ENCODE peak calls at places on chromosomes 6 and 20, in nine cellular contexts. Z is AG04450, X is bronchial epithelial cell, C is right lobe of liver, J is tibial artery, W is psoas muscle, H is HepG2, S is AG10803, F is HFF-Myc. G is an unnamed sample.

GRCh38 chr6:75350808-75351207 is 66.2 kb upstream of the TMEM30A start:
- DNase-seq in Z (no peak), X (no peak), C (no peak), J (no peak), W (no peak), H (no peak), S (no peak), F (no peak), G (no peak)

GRCh38 chr6:11393713-11394627 is 143.6 kb upstream of the TMEM170B start:
- DNase-seq in Z (no peak), X (no peak), C (no peak), J (no peak), W (no peak), H (peak; percentile 54), S (peak; percentile 74), F (no peak), G (peak; percentile 36)

GRCh38 chr6:22601941-22602340 is 32.6 kb downstream of the HDGFL1 start:
- DNase-seq in Z (no peak), X (no peak), C (no peak), J (no peak), W (no peak), H (no peak), S (no peak), F (no peak), G (no peak)

GRCh38 chr6:151071295-151071694 is 168.5 kb upstream of the AKAP12 start:
- DNase-seq in Z (peak; percentile 30), X (peak; percentile 35), C (peak; percentile 67), J (peak; percentile 86), W (peak; percentile 50), H (peak; percentile 38), S (peak; percentile 88), F (no peak), G (peak; percentile 88)

GRCh38 chr20:50447102-50447804 is 62.9 kb upstream of the PTPN1 start:
- DNase-seq in Z (no peak), X (no peak), C (no peak), J (no peak), W (no peak), H (no peak), S (no peak), F (no peak), G (no peak)

GRCh38 chr20:43941476-43942212 is 27.0 kb downstream of the TOX2 start:
- DNase-seq in Z (no peak), X (peak; percentile 64), C (peak; percentile 35), J (no peak), W (no peak), H (no peak), S (no peak), F (no peak), G (peak; percentile 78)

GRCh38 chr6:30615958-30616810 is 859 bp downstream of the PPP1R10 start:
- DNase-seq in Z (no peak), X (no peak), C (no peak), J (no peak), W (no peak), H (peak; percentile 61), S (peak; percentile 41), F (no peak), G (peak; percentile 41)

GRCh38 chr20:18496042-18496441 is 983 bp downstream of the RBBP9 start:
- DNase-seq in Z (no peak), X (peak; percentile 12), C (peak; percentile 64), J (no peak), W (no peak), H (no peak), S (no peak), F (no peak), G (no peak)

GRCh38 chr20:43984587-43984986 is 69.9 kb downstream of the TOX2 start:
- DNase-seq in Z (no peak), X (no peak), C (no peak), J (no peak), W (no peak), H (no peak), S (no peak), F (no peak), G (peak; percentile 50)

GRCh38 chr6:157096105-157096504 is 227.2 kb downstream of the TMEM242 start:
- DNase-seq in Z (no peak), X (no peak), C (no peak), J (no peak), W (no peak), H (no peak), S (no peak), F (no peak), G (no peak)

GRCh38 chr6:166351715-166352285 is 9.5 kb upstream of the SFT2D1 start:
- DNase-seq in Z (no peak), X (peak; percentile 81), C (peak; percentile 59), J (no peak), W (no peak), H (peak; percentile 21), S (no peak), F (no peak), G (no peak)

GRCh38 chr6:36320475-36320874 is 16.2 kb downstream of the BNIP5 start:
- DNase-seq in Z (no peak), X (peak; percentile 20), C (no peak), J (no peak), W (no peak), H (peak; percentile 76), S (no peak), F (no peak), G (no peak)

GRCh38 chr6:152980656-152981055 is 2.2 kb downstream of the FBXO5 start:
- DNase-seq in Z (no peak), X (no peak), C (no peak), J (no peak), W (no peak), H (no peak), S (no peak), F (no peak), G (no peak)
- H3K4me3 ChIP-seq in Z (peak overlapping the region; percentile 76), X (no peak overlapping the region), C (no peak overlapping the region), J (no peak overlapping the region), W (no peak overlapping the region), H (peak overlapping the region; percentile 100), S (peak overlapping the region; percentile 7), F (peak overlapping the region; percentile 94), G (peak overlapping the region; percentile 78)

DNA sequence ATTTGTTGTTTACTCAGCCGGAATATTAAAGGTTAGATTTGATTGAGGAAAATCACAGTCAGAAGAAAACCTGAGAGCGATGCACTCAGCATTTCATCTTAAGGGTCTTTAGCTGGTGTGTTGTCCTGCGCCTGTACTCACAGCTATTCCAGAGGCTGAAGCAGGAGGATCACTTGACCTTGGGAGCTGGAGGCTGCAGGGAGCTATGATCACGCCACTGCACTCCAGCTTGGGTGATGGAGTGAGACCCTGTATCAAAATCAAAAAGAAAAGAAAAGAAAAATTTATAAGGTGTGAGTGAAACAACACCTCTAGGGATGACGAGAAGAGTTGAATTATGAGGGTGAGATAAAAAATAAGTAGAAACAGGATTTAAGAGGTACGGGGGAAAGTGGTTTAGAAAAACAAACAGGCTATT is 165.0 kb downstream of the TRIM27 start:
- DNase-seq in Z (no peak), X (no peak), C (no peak), J (no peak), W (no peak), H (no peak), S (no peak), F (no peak), G (no peak)
- H3K4me3 ChIP-seq in Z (no peak overlapping the region), X (no peak overlapping the region), C (no peak overlapping the region), J (no peak overlapping the region), W (no peak overlapping the region), H (peak overlapping the region; percentile 49), S (no peak overlapping the region), F (no peak overlapping the region), G (no peak overlapping the region)

GRCh38 chr20:51449498-51450220 is 92.9 kb downstream of the NFATC2 start:
- DNase-seq in Z (no peak), X (no peak), C (no peak), J (no peak), W (no peak), H (no peak), S (no peak), F (no peak), G (no peak)

GRCh38 chr20:51446230-51446629 is 96.3 kb downstream of the NFATC2 start:
- DNase-seq in Z (no peak), X (no peak), C (no peak), J (no peak), W (no peak), H (no peak), S (no peak), F (no peak), G (no peak)

GRCh38 chr20:51447097-51447764 is 95.3 kb downstream of the NFATC2 start:
- DNase-seq in Z (peak; percentile 91), X (peak; percentile 82), C (no peak), J (peak; percentile 86), W (peak; percentile 81), H (peak; percentile 49), S (peak; percentile 95), F (peak; percentile 93), G (peak; percentile 96)

GRCh38 chr20:51446656-51447055 is 95.9 kb downstream of the NFATC2 start:
- DNase-seq in Z (no peak), X (peak; percentile 37), C (no peak), J (no peak), W (peak; percentile 47), H (peak; percentile 82), S (peak; percentile 61), F (peak; percentile 61), G (peak; percentile 69)

GRCh38 chr20:51447765-51448148 is 94.8 kb downstream of the NFATC2 start:
- DNase-seq in Z (no peak), X (no peak), C (no peak), J (no peak), W (no peak), H (no peak), S (no peak), F (no peak), G (no peak)
- H3K4me3 ChIP-seq in Z (peak overlapping the region; percentile 37), X (no peak overlapping the region), C (no peak overlapping the region), J (no peak overlapping the region), W (no peak overlapping the region), H (no peak overlapping the region), S (no peak overlapping the region), F (no peak overlapping the region), G (no peak overlapping the region)

DNA sequence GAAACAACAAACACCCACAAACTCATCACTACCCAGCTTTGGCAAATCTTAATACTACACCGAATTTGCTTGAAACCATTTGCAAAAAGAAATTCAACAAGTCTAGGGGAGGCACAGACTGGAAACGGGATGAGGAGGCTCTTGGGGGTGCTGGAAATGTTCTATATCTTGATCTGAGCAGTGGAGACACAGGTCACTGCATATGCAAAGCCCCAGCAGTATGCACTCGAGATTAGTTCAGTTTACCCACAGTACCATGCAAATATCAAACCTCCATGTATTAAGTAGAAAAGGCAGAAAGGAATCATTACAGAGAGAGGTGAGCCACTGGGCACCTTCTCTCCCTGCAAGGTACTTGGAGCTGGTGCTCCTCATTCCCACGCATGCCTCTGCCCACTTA is 75.9 kb downstream of the PREX1 start:
- DNase-seq in Z (no peak), X (no peak), C (no peak), J (no peak), W (no peak), H (no peak), S (no peak), F (no peak), G (no peak)
- H3K4me3 ChIP-seq in Z (no peak overlapping the region), X (no peak overlapping the region), C (no peak overlapping the region), J (no peak overlapping the region), W (no peak overlapping the region), H (no peak overlapping the region), S (no peak overlapping the region), F (no peak overlapping the region), G (no peak overlapping the region)

G was measured in fibroblast of pulmonary artery.